ENCODE peak calls at places on chromosome 7, in nine cellular contexts. U, G, I, M, L, S, P, H and R are unnamed samples.
A peak's percentile ranks its signal among the peaks of the same experiment; 100 is the strongest.

GRCh38 chr7:130365511-130366441 is 14.5 kb upstream of the CPA1 start:
- DNase-seq in L (peak; percentile 54), G (no peak), M (peak; percentile 72), U (peak; percentile 78), S (no peak), P (peak; percentile 75), H (peak; percentile 43), I (peak; percentile 84), R (peak; percentile 61)

GRCh38 chr7:96236198-96237039 is 85.5 kb downstream of the SLC25A13 start:
- DNase-seq in M (no peak), P (peak; percentile 97), H (no peak), I (peak; percentile 97), G (no peak), L (no peak), U (peak; percentile 33), S (no peak), R (no peak)

GRCh38 chr7:116356979-116357378 is 142.6 kb upstream of the CAV2 start:
- DNase-seq in M (no peak), P (no peak), H (no peak), L (no peak), G (no peak), I (peak; percentile 38), U (no peak), S (no peak), R (no peak)

GRCh38 chr7:41005381-41005901 is 697.4 kb downstream of the INHBA start:
- DNase-seq in L (no peak), I (peak; percentile 93), U (peak; percentile 43), G (no peak), S (no peak), H (no peak), P (peak; percentile 73), M (no peak), R (peak; percentile 35)

GRCh38 chr7:151632750-151633515 is 113.2 kb upstream of the RHEB start:
- DNase-seq in H (peak; percentile 40), L (peak; percentile 75), M (peak; percentile 65), U (no peak), G (peak; percentile 68), S (peak; percentile 6), P (no peak), I (peak; percentile 53), R (peak; percentile 27)

GRCh38 chr7:41425926-41426325 is 277.0 kb downstream of the INHBA start:
- DNase-seq in M (no peak), P (peak; percentile 70), S (no peak), L (no peak), H (no peak), U (no peak), G (no peak), I (peak; percentile 86), R (peak; percentile 40)

GRCh38 chr7:158530800-158531609 is 56.6 kb downstream of the PTPRN2 start:
- DNase-seq in I (no peak), S (no peak), H (no peak), U (no peak), P (no peak), L (no peak), G (no peak), M (no peak), R (no peak)

GRCh38 chr7:133155121-133155520 is 73.2 kb upstream of the CHCHD3 start:
- DNase-seq in G (no peak), L (no peak), S (no peak), I (no peak), M (no peak), U (no peak), H (no peak), P (no peak), R (no peak)

GRCh38 chr7:105906169-105906568 is 29.8 kb upstream of the ATXN7L1 start:
- DNase-seq in H (no peak), I (no peak), S (no peak), L (peak; percentile 47), P (no peak), G (no peak), U (no peak), M (no peak), R (no peak)

GRCh38 chr7:151754142-151754590 is 122.7 kb downstream of the PRKAG2 start:
- DNase-seq in H (peak; percentile 45), L (peak; percentile 95), G (peak; percentile 76), M (peak; percentile 84), I (peak; percentile 98), U (peak; percentile 91), P (peak; percentile 96), S (no peak), R (peak; percentile 96)

GRCh38 chr7:1421020-1421790 is 38.1 kb downstream of the MICALL2 start:
- DNase-seq in P (no peak), H (no peak), I (no peak), L (no peak), S (no peak), M (no peak), G (no peak), U (no peak), R (no peak)

GRCh38 chr7:151426486-151426905 is 13.4 kb downstream of the CRYGN start:
- DNase-seq in I (peak; percentile 98), H (no peak), L (no peak), M (no peak), G (no peak), S (no peak), U (peak; percentile 49), P (peak; percentile 86), R (no peak)

GRCh38 chr7:25803117-25803887 is 348.7 kb upstream of the NFE2L3 start:
- DNase-seq in L (no peak), I (no peak), G (no peak), M (no peak), U (no peak), H (no peak), S (no peak), P (no peak), R (no peak)

GRCh38 chr7:15938153-15938552 is 251.7 kb upstream of the MEOX2 start:
- DNase-seq in M (no peak), G (no peak), H (no peak), I (no peak), P (no peak), U (no peak), S (no peak), L (no peak), R (no peak)

GRCh38 chr7:142383826-142384507 is 126.1 kb upstream of the PRSS58 start:
- DNase-seq in U (no peak), P (no peak), G (no peak), M (no peak), S (no peak), L (no peak), I (no peak), H (no peak), R (no peak)

GRCh38 chr7:128031901-128032604 is 816 bp upstream of the LRRC4 start:
- DNase-seq in P (peak; percentile 76), L (peak; percentile 80), S (peak; percentile 15), M (no peak), G (peak; percentile 44), U (peak; percentile 36), I (peak; percentile 92), H (peak; percentile 71), R (peak; percentile 69)

GRCh38 chr7:139673230-139673629 is 104.6 kb downstream of the HIPK2 start:
- DNase-seq in M (no peak), P (no peak), I (no peak), G (no peak), U (no peak), H (no peak), S (no peak), L (peak; percentile 79), R (no peak)

GRCh38 chr7:111388912-111389311 is 173.4 kb downstream of the IMMP2L start:
- DNase-seq in P (no peak), M (no peak), U (no peak), H (no peak), L (no peak), S (no peak), I (no peak), G (no peak), R (no peak)

GRCh38 chr7:132077986-132078385 is 498.3 kb downstream of the PLXNA4 start:
- DNase-seq in H (no peak), P (no peak), G (no peak), L (no peak), U (no peak), I (peak; percentile 28), S (no peak), M (no peak), R (no peak)

GRCh38 chr7:158631574-158632195 is 44.1 kb upstream of the PTPRN2 start:
- DNase-seq in H (no peak), P (no peak), M (no peak), L (no peak), I (no peak), G (peak; percentile 74), S (no peak), U (no peak), R (no peak)

GRCh38 chr7:43199333-43199732 is 86.9 kb downstream of the HECW1 start:
- DNase-seq in H (no peak), G (no peak), S (no peak), M (no peak), P (no peak), U (no peak), I (peak; percentile 57), L (no peak), R (no peak)

GRCh38 chr7:105890290-105890997 is 14.0 kb upstream of the ATXN7L1 start:
- DNase-seq in G (no peak), P (no peak), L (no peak), H (no peak), U (no peak), M (no peak), S (no peak), I (no peak), R (no peak)

GRCh38 chr7:148699772-148700629 is 1.3 kb downstream of the CUL1 start:
- DNase-seq in I (peak; percentile 48), G (no peak), H (no peak), S (no peak), M (no peak), P (no peak), U (no peak), L (peak; percentile 55), R (no peak)

GRCh38 chr7:123673137-123673732 is 17.6 kb downstream of the LMOD2 start:
- DNase-seq in M (no peak), G (no peak), U (no peak), P (no peak), I (no peak), S (no peak), H (no peak), L (no peak), R (no peak)

GRCh38 chr7:46179211-46179610 is 258.1 kb upstream of the IGFBP3 start:
- DNase-seq in U (no peak), L (no peak), M (no peak), H (no peak), G (no peak), S (no peak), P (no peak), I (peak; percentile 14), R (no peak)

GRCh38 chr7:156543699-156544098 is 96.9 kb upstream of the RNF32 start:
- DNase-seq in L (no peak), S (no peak), I (no peak), M (no peak), H (no peak), G (no peak), P (no peak), U (no peak), R (no peak)

GRCh38 chr7:139660317-139661042 is 117.3 kb downstream of the HIPK2 start:
- DNase-seq in L (peak; percentile 54), I (no peak), P (no peak), S (no peak), U (no peak), M (no peak), H (no peak), G (peak; percentile 54), R (no peak)

GRCh38 chr7:80719261-80719660 is 80.8 kb downstream of the CD36 start:
- DNase-seq in U (no peak), M (no peak), P (peak; percentile 71), S (no peak), G (no peak), I (peak; percentile 71), L (no peak), H (no peak), R (no peak)

GRCh38 chr7:158321056-158321700 is 266.4 kb downstream of the PTPRN2 start:
- DNase-seq in U (no peak), P (no peak), G (no peak), H (no peak), I (no peak), L (no peak), M (no peak), S (no peak), R (no peak)

GRCh38 chr7:28447071-28447470 is 34.8 kb downstream of the CREB5 start:
- DNase-seq in P (no peak), U (no peak), G (no peak), M (no peak), H (no peak), S (no peak), I (no peak), L (no peak), R (no peak)

GRCh38 chr7:124577256-124577655 is 188.3 kb downstream of the GPR37 start:
- DNase-seq in H (no peak), P (no peak), S (no peak), L (no peak), M (no peak), U (no peak), G (no peak), I (no peak), R (no peak)